ENCODE peak calls at places on chromosomes 12 and 14, in ten cellular contexts. K is esophagus muscularis mucosa, E is sigmoid colon, N is stomach, J is HepG2, O is SK-N-SH, D is upper lobe of left lung, A is GM12878, G is suprapubic skin, R is transverse colon. L is an unnamed sample. For H3K27me3, the result is how much of the 10 kb centered on the place peaks cover.

GRCh38 chr14:37422319-37422718 is 172.7 kb downstream of the FOXA1 start:
- DNase-seq in J (no peak), O (no peak), K (no peak), G (no peak), R (no peak), A (no peak), N (no peak), D (no peak), E (no peak), L (no peak)

GRCh38 chr14:100116134-100116533 is 43.3 kb downstream of the DEGS2 start:
- DNase-seq in R (no peak), K (no peak), A (no peak), O (no peak), E (no peak), J (no peak), N (no peak), G (no peak), D (no peak), L (no peak)

GRCh38 chr14:104980601-104981531 is 2.7 kb upstream of the AHNAK2 start:
- DNase-seq in D (no peak), R (no peak), K (no peak), N (no peak), O (no peak), G (peak), J (no peak), E (peak), A (no peak), L (peak)

GRCh38 chr12:3131129-3131528 is 54.0 kb downstream of the TSPAN9 start:
- DNase-seq in O (no peak), R (no peak), A (no peak), N (no peak), D (no peak), G (no peak), J (no peak), E (no peak), K (no peak), L (no peak)

GRCh38 chr12:123808167-123808566 is 46.1 kb downstream of the DNAH10 start:
- DNase-seq in O (peak), J (peak), R (no peak), A (no peak), G (no peak), E (no peak), D (no peak), K (no peak), N (no peak), L (no peak)

GRCh38 chr12:127911289-127911688 is 355.7 kb upstream of the TMEM132C start:
- DNase-seq in N (no peak), G (no peak), R (peak), J (no peak), E (no peak), K (no peak), A (no peak), D (no peak), O (no peak), L (no peak)

GRCh38 chr12:132265056-132265800 is 64.2 kb downstream of the GALNT9 start:
- DNase-seq in J (no peak), G (no peak), A (no peak), O (no peak), E (no peak), K (no peak), D (no peak), R (no peak), N (no peak), L (no peak)

GRCh38 chr14:105375635-105376057 is 22.7 kb upstream of the TEX22 start:
- DNase-seq in G (no peak), J (no peak), O (no peak), K (no peak), E (no peak), A (no peak), R (no peak), D (no peak), N (no peak), L (no peak)

GRCh38 chr12:107998863-107999262 is 130.2 kb upstream of the WSCD2 start:
- DNase-seq in N (no peak), R (no peak), E (no peak), J (no peak), K (no peak), O (no peak), G (no peak), D (no peak), A (no peak), L (no peak)

GRCh38 chr12:75660107-75660530 is 148.7 kb upstream of the KRR1 start:
- DNase-seq in J (no peak), E (no peak), O (no peak), D (no peak), A (no peak), N (no peak), R (no peak), K (no peak), G (no peak), L (no peak)

GRCh38 chr12:6443361-6443983 is 1.3 kb upstream of the CD27 start:
- DNase-seq in J (no peak), D (no peak), N (no peak), K (no peak), R (no peak), O (no peak), A (no peak), G (no peak), E (peak), L (peak)

GRCh38 chr12:114321524-114321923 is 84.4 kb downstream of the TBX5 start:
- DNase-seq in E (no peak), R (no peak), O (no peak), J (no peak), N (no peak), K (no peak), G (no peak), D (no peak), A (no peak), L (no peak)

GRCh38 chr12:77001181-77001758 is 64.1 kb downstream of the E2F7 start:
- DNase-seq in E (no peak), O (no peak), R (no peak), D (no peak), G (no peak), K (peak), N (no peak), J (no peak), A (no peak), L (no peak)

GRCh38 chr12:65926119-65927004 is 102.1 kb downstream of the HMGA2 start:
- DNase-seq in O (no peak), E (no peak), G (no peak), D (no peak), A (no peak), R (no peak), J (peak), K (no peak), N (no peak), L (no peak)

GRCh38 chr12:4133636-4134433 is 139.7 kb upstream of the CCND2 start:
- DNase-seq in R (no peak), N (no peak), D (no peak), E (peak), K (no peak), A (no peak), G (no peak), O (no peak), J (no peak), L (no peak)

GRCh38 chr12:124536613-124537012 is 30.8 kb downstream of the NCOR2 start:
- DNase-seq in G (no peak), D (no peak), R (no peak), A (no peak), N (no peak), J (no peak), K (no peak), O (no peak), E (no peak), L (no peak)

GRCh38 chr12:71780207-71780822 is 25.7 kb downstream of the RAB21 start:
- DNase-seq in D (no peak), G (no peak), N (peak), K (no peak), J (peak), R (peak), O (peak), E (no peak), A (no peak), L (no peak)

GRCh38 chr14:78403278-78403815 is 233.2 kb downstream of the NRXN3 start:
- DNase-seq in G (no peak), N (no peak), J (no peak), O (no peak), E (no peak), A (peak), R (no peak), D (no peak), K (peak), L (no peak)
- TF ChIP-seq EP300 in G (no peak), N (no peak), J (no peak), O (no peak), E (no peak), A (no peak), R (no peak), D (no peak), K (no peak), L (no peak)

GRCh38 chr14:52464175-52464574 is 88.1 kb downstream of the TXNDC16 start:
- DNase-seq in A (no peak), J (no peak), O (no peak), D (no peak), K (no peak), E (no peak), G (no peak), N (no peak), R (no peak), L (no peak)
- H3K27me3 ChIP-seq in A (under half), J (under half), O (under half), D (under half), K (under half), E (under half), G (under half), N (under half), R (under half), L (under half)

GRCh38 chr12:21559855-21560569 is 33.9 kb downstream of the SPX start:
- DNase-seq in D (no peak), N (no peak), E (no peak), G (no peak), J (no peak), O (no peak), A (no peak), K (no peak), R (no peak), L (no peak)
- TF ChIP-seq EP300 in D (no peak), N (no peak), E (no peak), G (no peak), J (no peak), O (no peak), A (no peak), K (no peak), R (no peak), L (no peak)

GRCh38 chr12:48009471-48009870 is 5.2 kb upstream of the COL2A1 start:
- DNase-seq in J (no peak), A (no peak), G (no peak), R (no peak), D (no peak), E (no peak), N (no peak), O (no peak), K (no peak), L (no peak)
- H3K27me3 ChIP-seq in J (under half), A (under half), G (half or more), R (half or more), D (under half), E (under half), N (under half), O (half or more), K (under half), L (under half)

GRCh38 chr12:52238916-52239649 is 6.0 kb downstream of the KRT7 start:
- DNase-seq in N (no peak), O (no peak), K (no peak), R (no peak), E (peak), J (no peak), G (peak), A (no peak), D (no peak), L (no peak)
- TF ChIP-seq EP300 in N (no peak), O (no peak), K (no peak), R (no peak), E (no peak), J (no peak), G (no peak), A (no peak), D (no peak), L (no peak)

GRCh38 chr14:64880382-64881121 is 845 bp upstream of the SPTB start:
- DNase-seq in D (peak), A (no peak), R (peak), N (peak), J (no peak), E (peak), O (peak), G (peak), K (peak), L (no peak)
- H3K27me3 ChIP-seq in D (under half), A (under half), R (half or more), N (under half), J (under half), E (under half), O (under half), G (under half), K (under half), L (under half)

GRCh38 chr12:12115531-12115930 is 44.8 kb downstream of the BCL2L14 start:
- DNase-seq in J (no peak), O (no peak), E (no peak), A (no peak), R (no peak), N (no peak), K (no peak), G (no peak), D (no peak), L (no peak)
- TF ChIP-seq EP300 in J (no peak), O (no peak), E (no peak), A (no peak), R (no peak), N (no peak), K (no peak), G (no peak), D (no peak), L (no peak)

L was measured in ovary.